ENCODE peak calls at places on chromosomes 16 and 17, in four cellular contexts. D is K562, L is GM12878, R is HepG2. Z is an unnamed sample.

GRCh38 chr17:19363460-19364035 is 1.0 kb upstream of the B9D1 start:
- DNase-seq in R (no peak), L (no peak), D (no peak), Z (no peak)

GRCh38 chr17:80793851-80794267 is 197.8 kb upstream of the CHMP6 start:
- DNase-seq in R (no peak), L (no peak), D (no peak), Z (no peak)

GRCh38 chr17:3722716-3723115 is 987 bp upstream of the HASPIN start:
- DNase-seq in L (no peak), D (no peak), R (no peak), Z (no peak)

GRCh38 chr17:50768348-50768761 is 1.0 kb upstream of the ANKRD40CL start:
- DNase-seq in R (peak), L (no peak), D (no peak), Z (no peak)

GRCh38 chr16:85552980-85553435 is 60.1 kb upstream of the GSE1 start:
- DNase-seq in D (no peak), R (no peak), L (no peak), Z (no peak)

GRCh38 chr17:82212331-82213250 is at the start of gene CCDC57:
- DNase-seq in D (peak), R (peak), L (no peak), Z (peak)

GRCh38 chr17:39194089-39194984 is 3.1 kb downstream of the CACNB1 start:
- DNase-seq in L (no peak), R (peak), D (peak), Z (peak)

GRCh38 chr17:80295146-80295545 is 34.5 kb downstream of the RNF213 start:
- DNase-seq in D (no peak), R (no peak), L (no peak), Z (no peak)

GRCh38 chr17:36133629-36134259 is 30.1 kb downstream of the CCL4 start:
- DNase-seq in L (no peak), R (peak), D (no peak), Z (no peak)

GRCh38 chr17:1882836-1883235 is 53.0 kb downstream of the RPA1 start:
- DNase-seq in R (peak), D (peak), L (no peak), Z (peak)

GRCh38 chr17:1787301-1787902 is 25.5 kb downstream of the SERPINF1 start:
- DNase-seq in R (peak), L (no peak), D (peak), Z (peak)

GRCh38 chr17:75623386-75623785 is 9.8 kb upstream of the SMIM5 start:
- DNase-seq in L (no peak), D (no peak), R (no peak), Z (no peak)

GRCh38 chr16:21603920-21604319 is 4.5 kb downstream of the METTL9 start:
- DNase-seq in D (peak), R (peak), L (no peak), Z (no peak)

GRCh38 chr16:87201052-87201451 is 116.1 kb downstream of the C16orf95 start:
- DNase-seq in R (no peak), L (no peak), D (no peak), Z (no peak)

GRCh38 chr17:37131670-37132620 is 183.2 kb downstream of the AATF start:
- DNase-seq in R (no peak), L (no peak), D (no peak), Z (peak)

GRCh38 chr17:45873728-45874127 is 20.6 kb upstream of the MAPT start:
- DNase-seq in L (no peak), D (no peak), R (no peak), Z (no peak)

GRCh38 chr16:19926449-19927390 is 42.1 kb upstream of the GPRC5B start:
- DNase-seq in R (peak), D (peak), L (no peak), Z (no peak)

GRCh38 chr16:87418216-87418615 is 26.1 kb downstream of the MAP1LC3B start:
- DNase-seq in L (no peak), D (no peak), R (no peak), Z (no peak)

GRCh38 chr16:49632111-49632797 is 223.7 kb downstream of the ZNF423 start:
- DNase-seq in R (no peak), D (no peak), L (no peak), Z (no peak)

GRCh38 chr17:21816592-21817567 is 124.6 kb downstream of the KCNJ18 start:
- DNase-seq in L (no peak), R (no peak), D (no peak), Z (no peak)

GRCh38 chr16:51148674-51149228 is 2.3 kb downstream of the SALL1 start:
- DNase-seq in L (no peak), R (no peak), D (no peak), Z (no peak)

GRCh38 chr17:37741334-37742113 is 3.3 kb downstream of the HNF1B start:
- DNase-seq in L (no peak), R (no peak), D (no peak), Z (no peak)

GRCh38 chr17:38327936-38328335 is 15.8 kb downstream of the GPR179 start:
- DNase-seq in D (no peak), R (no peak), L (no peak), Z (no peak)

GRCh38 chr16:50209548-50210265 is 56.6 kb downstream of the TENT4B start:
- DNase-seq in R (no peak), L (no peak), D (no peak), Z (no peak)

DNA sequence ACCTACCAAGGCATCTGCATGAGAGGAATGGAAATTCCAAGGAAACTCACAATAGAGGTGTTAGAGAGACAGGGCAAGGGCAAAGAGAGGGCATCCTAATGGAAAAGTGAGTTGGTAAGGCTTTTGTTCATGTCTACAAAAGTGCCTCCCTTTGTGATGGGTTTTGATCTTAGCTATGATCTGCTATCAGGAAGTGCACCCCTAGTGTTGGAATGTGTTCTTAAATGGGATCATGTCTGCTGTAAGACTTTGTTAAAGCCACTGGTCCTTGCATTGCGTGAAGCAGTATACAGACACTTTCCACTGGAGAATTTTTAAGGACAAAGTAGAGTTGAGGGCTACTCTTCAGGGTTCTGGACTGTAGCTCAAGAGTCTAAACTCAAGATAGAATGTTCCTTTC is 92.0 kb downstream of the MAP2K6 start:
- DNase-seq in D (no peak), L (no peak), R (peak), Z (peak)
- TF ChIP-seq FOXM1 in D (no peak), L (no peak), R (no peak), Z (no peak)

DNA sequence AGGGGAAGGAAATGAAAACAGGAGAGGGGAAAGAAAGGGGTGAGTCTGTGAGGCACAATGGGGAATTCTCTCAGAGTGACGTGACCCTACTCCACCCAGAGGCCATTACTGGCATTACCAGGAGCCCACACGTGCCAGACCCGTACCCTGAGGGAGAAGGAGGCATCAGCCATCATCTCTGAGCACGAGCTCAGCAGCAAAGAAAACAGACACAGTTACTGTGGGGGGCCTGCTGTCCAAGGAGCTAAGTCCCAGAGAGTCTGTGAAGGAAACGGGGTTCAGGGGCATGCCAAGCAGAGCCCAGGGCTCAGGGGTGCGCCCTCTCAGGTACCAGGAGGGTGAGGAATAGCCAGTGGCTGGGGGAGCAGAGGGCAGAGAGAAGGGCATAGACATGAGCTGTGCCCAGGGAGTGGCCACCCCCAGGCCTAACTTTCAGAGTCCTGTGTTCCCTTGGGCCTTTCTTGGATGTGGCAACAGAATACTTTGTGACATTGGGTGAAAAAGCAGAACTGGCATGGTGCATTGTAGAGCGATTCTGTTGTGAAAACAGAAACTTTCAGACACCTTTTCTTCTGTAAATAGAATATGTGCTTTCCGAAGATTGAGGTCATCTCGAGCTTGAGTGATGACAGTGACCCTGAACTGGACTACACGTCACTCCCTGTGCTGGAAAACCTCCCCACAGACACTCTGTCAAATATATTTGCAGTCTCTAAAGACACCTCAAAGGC is 11.3 kb downstream of the TAF1C start:
- DNase-seq in R (peak), D (peak), L (peak), Z (peak)
- TF ChIP-seq TARDBP in R (peak), D (no peak), L (no peak), Z (no peak)

DNA sequence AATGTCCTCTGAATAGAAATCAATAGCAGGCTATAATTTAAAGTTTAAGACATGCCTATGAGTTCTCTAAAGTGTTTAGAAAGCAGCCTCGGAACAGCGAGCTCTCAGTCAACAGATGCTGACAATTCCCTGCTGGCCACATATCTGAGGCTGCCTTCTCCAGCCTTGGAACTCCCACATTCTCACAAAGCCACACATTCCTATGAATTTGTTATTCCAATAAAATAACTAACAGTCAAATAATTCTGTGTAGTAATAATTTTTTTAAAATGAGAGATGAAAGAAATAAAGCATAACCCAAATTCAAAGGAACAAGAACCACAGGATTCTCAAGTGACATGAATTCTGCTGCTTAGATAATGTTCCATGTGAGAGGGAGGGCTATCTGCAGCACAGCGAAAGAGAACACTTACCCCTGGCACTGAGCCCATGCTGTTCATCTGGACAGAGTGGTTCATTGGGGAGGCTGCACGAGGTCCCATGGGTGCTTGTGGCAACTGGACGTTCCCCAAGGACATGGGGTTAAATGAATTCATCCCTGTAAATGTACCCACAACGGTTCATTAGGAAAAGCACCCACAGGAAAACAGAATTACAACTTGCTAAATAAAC is 56.9 kb upstream of the TRAP1 start:
- DNase-seq in R (no peak), D (no peak), L (no peak), Z (no peak)
- TF ChIP-seq FOXK2 in R (no peak), D (no peak), L (no peak), Z (no peak)

GRCh38 chr17:16589097-16589969 is 20.3 kb upstream of the ZNF287 start:
- DNase-seq in R (peak), D (peak), L (peak), Z (peak)

GRCh38 chr17:16584273-16584995 is 15.4 kb upstream of the ZNF287 start:
- DNase-seq in R (peak), D (peak), L (peak), Z (no peak)

GRCh38 chr17:16585796-16586195 is 16.8 kb upstream of the ZNF287 start:
- DNase-seq in R (no peak), L (no peak), D (no peak), Z (no peak)

GRCh38 chr17:16583781-16584180 is 14.8 kb upstream of the ZNF287 start:
- DNase-seq in L (no peak), R (no peak), D (no peak), Z (no peak)
- TF ChIP-seq FOXM1 in L (no peak), R (no peak), D (no peak), Z (no peak)

GRCh38 chr16:27778171-27778925 is 228.4 kb downstream of the KATNIP start:
- DNase-seq in L (no peak), R (no peak), D (no peak), Z (no peak)
- TF ChIP-seq TARDBP in L (no peak), R (no peak), D (no peak), Z (no peak)

GRCh38 chr16:82629441-82630027 is 2.8 kb downstream of the CDH13 start:
- DNase-seq in L (no peak), D (no peak), R (no peak), Z (no peak)
- TF ChIP-seq FOXK2 in L (no peak), D (no peak), R (no peak), Z (no peak)

GRCh38 chr16:15807603-15808009 is 49.2 kb downstream of the MYH11 start:
- DNase-seq in R (no peak), L (no peak), D (peak), Z (no peak)
- TF ChIP-seq FOXM1 in R (no peak), L (no peak), D (no peak), Z (no peak)

GRCh38 chr17:12927541-12928425 is 90.0 kb downstream of the ELAC2 start:
- DNase-seq in D (no peak), L (no peak), R (no peak), Z (no peak)
- TF ChIP-seq TARDBP in D (no peak), L (no peak), R (no peak), Z (no peak)

GRCh38 chr17:57067162-57067561 is 17.9 kb upstream of the AKAP1 start:
- DNase-seq in D (peak), L (no peak), R (no peak), Z (no peak)

GRCh38 chr17:57068707-57069106 is 16.3 kb upstream of the AKAP1 start:
- DNase-seq in R (no peak), L (no peak), D (no peak), Z (no peak)

GRCh38 chr17:57071991-57072944 is 12.8 kb upstream of the AKAP1 start:
- DNase-seq in R (no peak), L (no peak), D (no peak), Z (no peak)

GRCh38 chr17:57067781-57068180 is 17.3 kb upstream of the AKAP1 start:
- DNase-seq in R (no peak), L (no peak), D (no peak), Z (no peak)

DNA sequence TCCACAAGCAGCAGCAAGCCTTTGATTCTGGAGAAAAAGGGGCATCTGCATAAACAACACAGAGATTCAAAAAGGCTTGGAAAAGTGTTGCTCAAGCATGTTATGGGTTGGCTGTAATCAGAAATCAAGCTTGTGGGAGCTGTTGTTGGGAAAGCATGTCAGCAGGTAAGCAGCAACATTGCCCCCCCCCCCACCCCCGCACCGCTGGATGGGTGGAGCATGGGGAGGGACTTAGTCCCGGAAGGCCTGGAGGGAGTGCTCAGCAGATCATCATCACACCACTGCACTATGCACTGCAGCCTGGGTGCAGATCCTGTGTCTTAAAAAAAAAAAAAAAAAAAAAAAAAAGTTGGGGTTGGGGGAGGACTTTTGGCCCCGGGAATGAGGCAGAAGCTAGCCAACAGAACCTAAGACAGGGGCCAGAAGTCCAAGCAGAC is 16.8 kb upstream of the AKAP1 start:
- DNase-seq in D (peak), R (no peak), L (no peak), Z (no peak)
- TF ChIP-seq FOXK2 in D (peak), R (no peak), L (no peak), Z (no peak)

GRCh38 chr16:1035066-1035415 is 37.5 kb upstream of the SSTR5 start:
- DNase-seq in D (no peak), R (no peak), L (no peak), Z (no peak)

GRCh38 chr16:1036121-1036520 is 36.4 kb upstream of the SSTR5 start:
- DNase-seq in L (no peak), D (no peak), R (no peak), Z (no peak)

GRCh38 chr16:1037934-1038257 is 34.7 kb upstream of the SSTR5 start:
- DNase-seq in D (no peak), R (no peak), L (no peak), Z (no peak)

GRCh38 chr16:1038932-1039331 is 33.6 kb upstream of the SSTR5 start:
- DNase-seq in R (no peak), D (no peak), L (no peak), Z (no peak)

DNA sequence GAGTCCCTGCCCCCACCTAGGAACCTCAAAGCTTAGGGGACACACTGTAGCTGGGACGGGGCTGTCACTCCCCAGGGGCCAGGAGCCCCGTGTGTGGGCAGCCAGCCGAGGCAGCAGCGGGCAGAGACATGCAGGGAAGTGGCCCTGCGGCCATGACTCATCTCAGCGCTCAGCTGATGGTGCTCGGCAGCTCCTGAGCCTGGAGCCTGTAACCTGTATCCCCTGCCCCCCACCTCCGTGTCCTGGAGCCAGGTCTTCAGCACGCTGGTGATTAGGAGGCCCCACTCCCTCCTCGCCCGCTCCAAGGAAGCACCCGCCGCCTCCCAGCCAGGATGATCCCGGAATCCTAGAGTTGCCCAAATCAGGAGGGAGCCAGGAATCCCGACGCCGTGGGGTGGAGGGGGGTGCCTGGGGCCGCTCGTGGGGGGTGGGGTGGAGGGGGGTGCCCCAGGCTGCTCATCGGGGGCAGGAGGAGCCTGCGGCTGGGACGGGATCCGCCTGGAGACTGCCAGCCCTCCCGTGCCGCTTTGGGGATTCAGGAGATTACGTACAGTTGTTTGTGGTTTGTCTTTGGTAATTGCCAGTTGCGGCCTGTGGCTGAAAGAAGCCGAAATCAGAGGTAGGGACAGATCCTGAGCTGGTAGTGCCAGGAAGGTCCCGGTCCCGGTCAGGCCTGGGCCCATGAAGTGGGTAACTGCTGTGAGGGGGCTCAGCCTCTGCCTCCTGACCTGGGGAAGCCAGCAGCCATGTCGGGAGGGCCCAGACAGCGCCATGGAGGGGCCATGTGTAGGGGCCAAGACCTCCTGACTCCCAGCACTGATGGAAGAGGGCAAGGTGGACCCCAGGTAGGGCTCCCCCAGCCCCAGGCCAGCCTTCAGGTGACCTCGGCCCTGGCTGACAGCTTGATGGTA is 35.3 kb upstream of the SSTR5 start:
- DNase-seq in D (no peak), R (no peak), L (no peak), Z (no peak)
- TF ChIP-seq FOXM1 in D (no peak), R (no peak), L (no peak), Z (no peak)

Z was measured in HEK293T.